ENCODE peak calls at places on chromosomes 13 and 19, in five cellular contexts. L, C, H, V and P are unnamed samples.

GRCh38 chr13:91381371-91381770 is 17.1 kb upstream of the GPC5 start:
- DNase-seq in L (no peak), C (no peak), V (no peak), H (no peak), P (no peak)

GRCh38 chr13:98731925-98732324 is 20.5 kb downstream of the SLC15A1 start:
- DNase-seq in H (no peak), L (no peak), C (no peak), V (no peak), P (no peak)

GRCh38 chr19:17255150-17255621 is 9.4 kb downstream of the USHBP1 start:
- DNase-seq in L (no peak), V (peak), H (no peak), C (no peak), P (no peak)

GRCh38 chr19:55460670-55461258 is 678 bp downstream of the ISOC2 start:
- DNase-seq in V (peak), H (no peak), L (peak), C (peak), P (no peak)

GRCh38 chr13:110838867-110839538 is 75.9 kb downstream of the ANKRD10 start:
- DNase-seq in H (no peak), C (no peak), V (no peak), L (no peak), P (no peak)

GRCh38 chr13:104140557-104140956 is 1074.3 kb upstream of the SLC10A2 start:
- DNase-seq in C (no peak), L (no peak), V (no peak), H (no peak), P (no peak)

GRCh38 chr19:23101241-23101640 is 15.6 kb upstream of the ZNF730 start:
- DNase-seq in L (no peak), H (no peak), C (no peak), V (no peak), P (no peak)

GRCh38 chr19:5955638-5955935 is 22.4 kb downstream of the RANBP3 start:
- DNase-seq in C (no peak), V (no peak), H (no peak), L (no peak), P (no peak)

GRCh38 chr13:26759907-26760834 is at the start of gene GPR12:
- DNase-seq in H (no peak), V (no peak), C (no peak), L (no peak), P (no peak)

GRCh38 chr19:31226536-31226935 is 122.7 kb downstream of the TSHZ3 start:
- DNase-seq in C (no peak), V (no peak), H (no peak), L (no peak), P (no peak)

GRCh38 chr13:43797869-43798268 is 11.1 kb upstream of the ENOX1 start:
- DNase-seq in L (no peak), V (no peak), H (no peak), C (no peak), P (no peak)

GRCh38 chr19:31178833-31179470 is 170.3 kb downstream of the TSHZ3 start:
- DNase-seq in V (no peak), L (no peak), H (no peak), C (no peak), P (no peak)

GRCh38 chr13:76380436-76381065 is 505.7 kb downstream of the KCTD12 start:
- DNase-seq in H (no peak), C (no peak), L (no peak), V (no peak), P (no peak)